ENCODE peak calls at places on chromosomes 16 and 17, in six cellular contexts. I, J, O, Y, T and A are unnamed samples.

GRCh38 chr17:79997004-79997673 is 38.5 kb downstream of the TBC1D16 start:
- DNase-seq in I (no peak), J (peak; percentile 73), O (no peak), Y (no peak), T (no peak), A (no peak)

GRCh38 chr17:21113106-21113690 is 13.6 kb upstream of the DHRS7B start:
- DNase-seq in I (no peak), J (no peak), O (no peak), Y (no peak), T (no peak), A (no peak)

GRCh38 chr16:50665128-50665878 is 15.8 kb downstream of the SNX20 start:
- DNase-seq in I (peak; percentile 85), J (peak; percentile 83), O (peak; percentile 53), Y (peak; percentile 77), T (peak; percentile 57), A (peak; percentile 87)

GRCh38 chr17:11712445-11712844 is 114.2 kb downstream of the DNAH9 start:
- DNase-seq in I (no peak), J (no peak), O (no peak), Y (no peak), T (no peak), A (no peak)

GRCh38 chr16:85605912-85606841 is 6.9 kb upstream of the GSE1 start:
- DNase-seq in I (no peak), J (no peak), O (no peak), Y (no peak), T (no peak), A (no peak)

GRCh38 chr17:39462644-39463375 is 1.5 kb downstream of the CDK12 start:
- DNase-seq in I (no peak), J (peak; percentile 52), O (peak; percentile 17), Y (peak; percentile 42), T (peak; percentile 7), A (peak; percentile 52)

GRCh38 chr16:70253291-70254094 is 1.8 kb upstream of the EXOSC6 start:
- DNase-seq in I (peak; percentile 47), J (no peak), O (no peak), Y (peak; percentile 43), T (peak; percentile 36), A (peak; percentile 56)

GRCh38 chr17:79655672-79656290 is 44.9 kb upstream of the RBFOX3 start:
- DNase-seq in I (no peak), J (no peak), O (no peak), Y (no peak), T (no peak), A (no peak)

GRCh38 chr16:35252356-35252936 is 1793.0 kb downstream of the TP53TG3F start:
- DNase-seq in I (no peak), J (no peak), O (no peak), Y (peak; percentile 1), T (peak; percentile 1), A (peak; percentile 14)

GRCh38 chr16:57804111-57804837 is 2.0 kb upstream of the KIFC3 start:
- DNase-seq in I (peak; percentile 4), J (no peak), O (no peak), Y (no peak), T (no peak), A (peak; percentile 31)
- H3K4me1 ChIP-seq in I (peaks cover 52% of the 10 kb centered on the region), J (peaks cover 73% of the 10 kb centered on the region), O (peaks cover 49% of the 10 kb centered on the region), Y (peaks cover 34% of the 10 kb centered on the region), T (peaks cover 37% of the 10 kb centered on the region), A (peaks cover 43% of the 10 kb centered on the region)

DNA sequence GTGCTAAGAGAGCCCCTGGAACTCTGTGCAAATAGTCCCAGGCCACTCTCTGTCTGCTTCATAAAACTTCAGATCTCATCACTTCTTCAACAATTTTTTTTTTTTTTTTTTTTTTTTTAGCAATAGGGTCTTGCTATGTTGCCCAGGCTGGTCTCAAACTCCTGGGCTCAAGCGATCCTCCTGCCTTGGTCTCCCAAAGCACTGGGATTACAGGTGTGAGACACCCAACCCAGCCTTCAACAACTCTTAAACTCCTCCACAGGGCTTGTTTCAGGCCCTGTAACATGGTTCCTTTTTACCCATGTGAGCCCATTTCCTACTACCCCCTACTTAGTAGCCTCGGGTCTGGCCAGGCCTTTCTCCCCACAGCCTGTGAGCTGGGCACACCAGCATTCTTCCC is 39.3 kb upstream of the ICAM2 start:
- DNase-seq in I (no peak), J (no peak), O (no peak), Y (no peak), T (no peak), A (no peak)
- H3K4me1 ChIP-seq in I (no peaks in the 10 kb centered on the region), J (peaks cover 26% of the 10 kb centered on the region), O (peaks cover 6% of the 10 kb centered on the region), Y (peaks cover 22% of the 10 kb centered on the region), T (no peaks in the 10 kb centered on the region), A (no peaks in the 10 kb centered on the region)

GRCh38 chr17:43457362-43457692 is 26.4 kb upstream of the DHX8 start:
- DNase-seq in I (no peak), J (no peak), O (no peak), Y (no peak), T (peak; percentile 22), A (no peak)
- H3K4me1 ChIP-seq in I (peaks cover 4% of the 10 kb centered on the region), J (peaks cover 40% of the 10 kb centered on the region), O (peaks cover 30% of the 10 kb centered on the region), Y (peaks cover 5% of the 10 kb centered on the region), T (peaks cover 12% of the 10 kb centered on the region), A (peaks cover 14% of the 10 kb centered on the region)

DNA sequence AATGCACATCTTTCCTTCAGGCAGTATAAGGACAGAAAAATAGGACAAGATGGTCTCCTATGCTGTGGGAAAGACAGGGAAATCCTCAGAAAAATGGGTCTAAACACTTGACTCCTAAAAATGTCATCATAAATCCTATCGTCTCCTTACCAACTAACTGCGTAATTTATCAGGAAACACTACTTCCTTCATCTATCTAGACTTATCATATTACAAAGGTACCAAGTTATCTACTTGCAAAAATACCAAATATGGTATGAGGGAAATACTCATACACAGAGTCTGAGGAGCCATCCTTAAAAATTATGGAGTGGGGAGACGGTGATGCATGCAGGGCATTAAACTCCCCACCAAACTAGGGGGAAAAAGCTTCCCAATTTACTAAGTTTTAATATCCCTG is 44.1 kb downstream of the GRB2 start:
- DNase-seq in I (no peak), J (no peak), O (no peak), Y (no peak), T (no peak), A (no peak)
- H3K4me1 ChIP-seq in I (peaks cover 57% of the 10 kb centered on the region), J (peaks cover 77% of the 10 kb centered on the region), O (peaks cover 15% of the 10 kb centered on the region), Y (peaks cover 24% of the 10 kb centered on the region), T (peaks cover 13% of the 10 kb centered on the region), A (peaks cover 9% of the 10 kb centered on the region)

DNA sequence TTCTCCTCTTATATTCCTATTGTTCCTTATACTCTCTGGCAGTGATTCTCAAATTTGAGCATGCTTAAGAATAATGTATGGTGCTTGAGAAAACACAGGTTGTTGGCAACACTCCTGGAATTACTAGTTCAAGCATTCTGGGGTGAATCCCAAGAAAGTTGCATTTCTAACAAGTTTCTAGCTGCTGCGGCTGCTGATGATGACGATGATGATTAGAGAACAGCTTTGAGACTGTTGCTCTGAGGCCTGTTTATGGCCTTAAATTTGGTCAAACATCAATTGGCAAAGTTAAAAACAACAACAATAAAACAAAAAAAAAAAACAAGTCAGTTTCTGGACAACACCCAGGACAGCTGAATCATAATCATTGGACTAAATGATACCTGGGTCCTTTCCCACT is 961.9 kb downstream of the CDH11 start:
- DNase-seq in I (no peak), J (no peak), O (no peak), Y (no peak), T (no peak), A (peak; percentile 21)
- H3K4me1 ChIP-seq in I (peaks cover 4% of the 10 kb centered on the region), J (no peaks in the 10 kb centered on the region), O (peaks cover 8% of the 10 kb centered on the region), Y (peaks cover 34% of the 10 kb centered on the region), T (no peaks in the 10 kb centered on the region), A (peaks cover 14% of the 10 kb centered on the region)